ENCODE peak calls at places on chromosomes 5 and 9, in five cellular contexts. One of them, this sample, is unnamed.

GRCh38 chr5:13994606-13995336 is 50.3 kb upstream of the DNAH5 start:
- DNase-seq in astrocyte of the spinal cord: no peak
- DNase-seq in stimulated activated CD8-positive, alpha-beta memory T cell treated with anti-CD3 and anti-CD28 coated beads, Interleukin-4, amount 100 ng/mL, for 1 hour: no peak
- DNase-seq in NCI-H748 treated with DMSO at 0.1 percent for 48 hours: no peak
- DNase-seq in HTR-8/SVneo: no peak
- DNase-seq in this sample: no peak

GRCh38 chr5:180178516-180179398 is 30.3 kb downstream of the RASGEF1C start:
- DNase-seq in astrocyte of the spinal cord: no peak
- DNase-seq in stimulated activated CD8-positive, alpha-beta memory T cell treated with anti-CD3 and anti-CD28 coated beads, Interleukin-4, amount 100 ng/mL, for 1 hour: no peak
- DNase-seq in HTR-8/SVneo: no peak
- DNase-seq in NCI-H748 treated with DMSO at 0.1 percent for 48 hours: no peak
- DNase-seq in this sample: no peak

GRCh38 chr9:69657269-69657668 is 14.9 kb downstream of the APBA1 start:
- DNase-seq in NCI-H748 treated with DMSO at 0.1 percent for 48 hours: no peak
- DNase-seq in astrocyte of the spinal cord: no peak
- DNase-seq in stimulated activated CD8-positive, alpha-beta memory T cell treated with anti-CD3 and anti-CD28 coated beads, Interleukin-4, amount 100 ng/mL, for 1 hour: no peak
- DNase-seq in HTR-8/SVneo: no peak
- DNase-seq in this sample: no peak

GRCh38 chr9:121963542-121963995 is 129.5 kb downstream of the TTLL11 start:
- DNase-seq in stimulated activated CD8-positive, alpha-beta memory T cell treated with anti-CD3 and anti-CD28 coated beads, Interleukin-4, amount 100 ng/mL, for 1 hour: no peak
- DNase-seq in astrocyte of the spinal cord: peak
- DNase-seq in HTR-8/SVneo: peak
- DNase-seq in NCI-H748 treated with DMSO at 0.1 percent for 48 hours: no peak
- DNase-seq in this sample: no peak

GRCh38 chr5:142688278-142688677 is 2.4 kb upstream of the FGF1 start:
- DNase-seq in stimulated activated CD8-positive, alpha-beta memory T cell treated with anti-CD3 and anti-CD28 coated beads, Interleukin-4, amount 100 ng/mL, for 1 hour: no peak
- DNase-seq in NCI-H748 treated with DMSO at 0.1 percent for 48 hours: no peak
- DNase-seq in HTR-8/SVneo: no peak
- DNase-seq in astrocyte of the spinal cord: no peak
- DNase-seq in this sample: no peak

GRCh38 chr5:43647789-43648188 is 44.8 kb downstream of the NNT start:
- DNase-seq in HTR-8/SVneo: no peak
- DNase-seq in NCI-H748 treated with DMSO at 0.1 percent for 48 hours: no peak
- DNase-seq in astrocyte of the spinal cord: no peak
- DNase-seq in stimulated activated CD8-positive, alpha-beta memory T cell treated with anti-CD3 and anti-CD28 coated beads, Interleukin-4, amount 100 ng/mL, for 1 hour: no peak
- DNase-seq in this sample: no peak

GRCh38 chr5:52878671-52879070 is 91.0 kb downstream of the ITGA1 start:
- DNase-seq in NCI-H748 treated with DMSO at 0.1 percent for 48 hours: peak
- DNase-seq in HTR-8/SVneo: no peak
- DNase-seq in astrocyte of the spinal cord: peak
- DNase-seq in stimulated activated CD8-positive, alpha-beta memory T cell treated with anti-CD3 and anti-CD28 coated beads, Interleukin-4, amount 100 ng/mL, for 1 hour: no peak
- DNase-seq in this sample: no peak

GRCh38 chr5:58887721-58888409 is 305.0 kb downstream of the RAB3C start:
- DNase-seq in HTR-8/SVneo: no peak
- DNase-seq in astrocyte of the spinal cord: no peak
- DNase-seq in NCI-H748 treated with DMSO at 0.1 percent for 48 hours: no peak
- DNase-seq in stimulated activated CD8-positive, alpha-beta memory T cell treated with anti-CD3 and anti-CD28 coated beads, Interleukin-4, amount 100 ng/mL, for 1 hour: no peak
- DNase-seq in this sample: no peak

GRCh38 chr9:136013116-136013515 is 51.9 kb upstream of the UBAC1 start:
- DNase-seq in astrocyte of the spinal cord: no peak
- DNase-seq in stimulated activated CD8-positive, alpha-beta memory T cell treated with anti-CD3 and anti-CD28 coated beads, Interleukin-4, amount 100 ng/mL, for 1 hour: no peak
- DNase-seq in HTR-8/SVneo: no peak
- DNase-seq in NCI-H748 treated with DMSO at 0.1 percent for 48 hours: no peak
- DNase-seq in this sample: no peak

GRCh38 chr5:170216262-170216864 is 16.4 kb upstream of the C5orf58 start:
- DNase-seq in NCI-H748 treated with DMSO at 0.1 percent for 48 hours: peak
- DNase-seq in astrocyte of the spinal cord: peak
- DNase-seq in HTR-8/SVneo: peak
- DNase-seq in stimulated activated CD8-positive, alpha-beta memory T cell treated with anti-CD3 and anti-CD28 coated beads, Interleukin-4, amount 100 ng/mL, for 1 hour: no peak
- DNase-seq in this sample: peak

GRCh38 chr5:72185717-72186388 is 78.6 kb downstream of the MAP1B start:
- DNase-seq in NCI-H748 treated with DMSO at 0.1 percent for 48 hours: no peak
- DNase-seq in stimulated activated CD8-positive, alpha-beta memory T cell treated with anti-CD3 and anti-CD28 coated beads, Interleukin-4, amount 100 ng/mL, for 1 hour: no peak
- DNase-seq in HTR-8/SVneo: no peak
- DNase-seq in astrocyte of the spinal cord: peak
- DNase-seq in this sample: no peak

GRCh38 chr9:115008536-115008935 is 78.1 kb upstream of the TNFSF8 start:
- DNase-seq in HTR-8/SVneo: peak
- DNase-seq in astrocyte of the spinal cord: peak
- DNase-seq in NCI-H748 treated with DMSO at 0.1 percent for 48 hours: no peak
- DNase-seq in stimulated activated CD8-positive, alpha-beta memory T cell treated with anti-CD3 and anti-CD28 coated beads, Interleukin-4, amount 100 ng/mL, for 1 hour: no peak
- DNase-seq in this sample: no peak

GRCh38 chr5:984774-985173 is 23.8 kb upstream of the NKD2 start:
- DNase-seq in astrocyte of the spinal cord: no peak
- DNase-seq in NCI-H748 treated with DMSO at 0.1 percent for 48 hours: no peak
- DNase-seq in HTR-8/SVneo: no peak
- DNase-seq in stimulated activated CD8-positive, alpha-beta memory T cell treated with anti-CD3 and anti-CD28 coated beads, Interleukin-4, amount 100 ng/mL, for 1 hour: no peak
- DNase-seq in this sample: no peak

GRCh38 chr5:174527936-174528557 is 196.3 kb upstream of the MSX2 start:
- DNase-seq in stimulated activated CD8-positive, alpha-beta memory T cell treated with anti-CD3 and anti-CD28 coated beads, Interleukin-4, amount 100 ng/mL, for 1 hour: no peak
- DNase-seq in astrocyte of the spinal cord: no peak
- DNase-seq in HTR-8/SVneo: no peak
- DNase-seq in NCI-H748 treated with DMSO at 0.1 percent for 48 hours: no peak
- DNase-seq in this sample: no peak

GRCh38 chr9:101443358-101443757 is 7.8 kb upstream of the ALDOB start:
- DNase-seq in astrocyte of the spinal cord: no peak
- DNase-seq in stimulated activated CD8-positive, alpha-beta memory T cell treated with anti-CD3 and anti-CD28 coated beads, Interleukin-4, amount 100 ng/mL, for 1 hour: no peak
- DNase-seq in HTR-8/SVneo: no peak
- DNase-seq in NCI-H748 treated with DMSO at 0.1 percent for 48 hours: no peak
- DNase-seq in this sample: peak

GRCh38 chr5:78638423-78638822 is 10.1 kb downstream of the LHFPL2 start:
- DNase-seq in NCI-H748 treated with DMSO at 0.1 percent for 48 hours: peak
- DNase-seq in stimulated activated CD8-positive, alpha-beta memory T cell treated with anti-CD3 and anti-CD28 coated beads, Interleukin-4, amount 100 ng/mL, for 1 hour: no peak
- DNase-seq in HTR-8/SVneo: peak
- DNase-seq in astrocyte of the spinal cord: peak
- DNase-seq in this sample: no peak

GRCh38 chr9:89522261-89522978 is 24.5 kb upstream of the SEMA4D start:
- DNase-seq in astrocyte of the spinal cord: no peak
- DNase-seq in HTR-8/SVneo: no peak
- DNase-seq in NCI-H748 treated with DMSO at 0.1 percent for 48 hours: no peak
- DNase-seq in stimulated activated CD8-positive, alpha-beta memory T cell treated with anti-CD3 and anti-CD28 coated beads, Interleukin-4, amount 100 ng/mL, for 1 hour: peak
- DNase-seq in this sample: no peak

GRCh38 chr5:113663879-113664278 is 150.4 kb downstream of the YTHDC2 start:
- DNase-seq in astrocyte of the spinal cord: peak
- DNase-seq in HTR-8/SVneo: no peak
- DNase-seq in stimulated activated CD8-positive, alpha-beta memory T cell treated with anti-CD3 and anti-CD28 coated beads, Interleukin-4, amount 100 ng/mL, for 1 hour: no peak
- DNase-seq in NCI-H748 treated with DMSO at 0.1 percent for 48 hours: no peak
- DNase-seq in this sample: no peak

GRCh38 chr5:180605554-180606214 is 14.4 kb upstream of the SCGB3A1 start:
- DNase-seq in NCI-H748 treated with DMSO at 0.1 percent for 48 hours: peak
- DNase-seq in stimulated activated CD8-positive, alpha-beta memory T cell treated with anti-CD3 and anti-CD28 coated beads, Interleukin-4, amount 100 ng/mL, for 1 hour: peak
- DNase-seq in HTR-8/SVneo: peak
- DNase-seq in astrocyte of the spinal cord: peak
- DNase-seq in this sample: peak

GRCh38 chr5:33261305-33261704 is 179.5 kb upstream of the TARS1 start:
- DNase-seq in NCI-H748 treated with DMSO at 0.1 percent for 48 hours: no peak
- DNase-seq in stimulated activated CD8-positive, alpha-beta memory T cell treated with anti-CD3 and anti-CD28 coated beads, Interleukin-4, amount 100 ng/mL, for 1 hour: no peak
- DNase-seq in astrocyte of the spinal cord: peak
- DNase-seq in HTR-8/SVneo: peak
- DNase-seq in this sample: no peak

GRCh38 chr9:135294826-135295225 is 184.8 kb upstream of the PPP1R26 start:
- DNase-seq in astrocyte of the spinal cord: no peak
- DNase-seq in HTR-8/SVneo: no peak
- DNase-seq in NCI-H748 treated with DMSO at 0.1 percent for 48 hours: no peak
- DNase-seq in stimulated activated CD8-positive, alpha-beta memory T cell treated with anti-CD3 and anti-CD28 coated beads, Interleukin-4, amount 100 ng/mL, for 1 hour: no peak
- DNase-seq in this sample: no peak

GRCh38 chr9:87336407-87336806 is 161.3 kb upstream of the DAPK1 start:
- DNase-seq in stimulated activated CD8-positive, alpha-beta memory T cell treated with anti-CD3 and anti-CD28 coated beads, Interleukin-4, amount 100 ng/mL, for 1 hour: no peak
- DNase-seq in HTR-8/SVneo: no peak
- DNase-seq in astrocyte of the spinal cord: no peak
- DNase-seq in NCI-H748 treated with DMSO at 0.1 percent for 48 hours: no peak
- DNase-seq in this sample: no peak

GRCh38 chr9:72509635-72510034 is 11.8 kb upstream of the TMC1 start:
- DNase-seq in stimulated activated CD8-positive, alpha-beta memory T cell treated with anti-CD3 and anti-CD28 coated beads, Interleukin-4, amount 100 ng/mL, for 1 hour: no peak
- DNase-seq in NCI-H748 treated with DMSO at 0.1 percent for 48 hours: no peak
- DNase-seq in astrocyte of the spinal cord: peak
- DNase-seq in HTR-8/SVneo: no peak
- DNase-seq in this sample: no peak

GRCh38 chr5:37714756-37715155 is 125.1 kb downstream of the GDNF start:
- DNase-seq in HTR-8/SVneo: no peak
- DNase-seq in astrocyte of the spinal cord: no peak
- DNase-seq in NCI-H748 treated with DMSO at 0.1 percent for 48 hours: no peak
- DNase-seq in stimulated activated CD8-positive, alpha-beta memory T cell treated with anti-CD3 and anti-CD28 coated beads, Interleukin-4, amount 100 ng/mL, for 1 hour: no peak
- DNase-seq in this sample: no peak

GRCh38 chr9:6134661-6135177 is 80.9 kb upstream of the IL33 start:
- DNase-seq in NCI-H748 treated with DMSO at 0.1 percent for 48 hours: no peak
- DNase-seq in stimulated activated CD8-positive, alpha-beta memory T cell treated with anti-CD3 and anti-CD28 coated beads, Interleukin-4, amount 100 ng/mL, for 1 hour: no peak
- DNase-seq in HTR-8/SVneo: no peak
- DNase-seq in astrocyte of the spinal cord: no peak
- DNase-seq in this sample: no peak